ENCODE peak calls at places on chromosomes 11 and 22, in four cellular contexts. A, J, E and U are unnamed samples.

GRCh38 chr11:27401280-27401679 is 38.3 kb upstream of the CCDC34 start:
- DNase-seq in A (no peak), J (no peak), E (no peak), U (no peak)

GRCh38 chr11:45725776-45726606 is 60.6 kb upstream of the CHST1 start:
- DNase-seq in A (no peak), J (no peak), E (no peak), U (no peak)

GRCh38 chr11:134759855-134760254 is 347.8 kb upstream of the B3GAT1 start:
- DNase-seq in A (no peak), J (no peak), E (no peak), U (no peak)

GRCh38 chr22:42994917-42995562 is 19.9 kb downstream of the PACSIN2 start:
- DNase-seq in A (peak), J (peak), E (no peak), U (peak)

GRCh38 chr11:125941606-125942275 is 4.1 kb upstream of the VSIG10L2 start:
- DNase-seq in A (peak), J (peak), E (peak), U (peak)

GRCh38 chr11:17019231-17019630 is 5.0 kb upstream of the PLEKHA7 start:
- DNase-seq in A (no peak), J (no peak), E (no peak), U (no peak)

GRCh38 chr11:117837070-117837776 is 12.7 kb upstream of the FXYD2 start:
- DNase-seq in A (no peak), J (peak), E (no peak), U (no peak)

GRCh38 chr11:24391165-24391564 is 105.7 kb upstream of the LUZP2 start:
- DNase-seq in A (no peak), J (no peak), E (no peak), U (no peak)

GRCh38 chr11:24311974-24312373 is 184.9 kb upstream of the LUZP2 start:
- DNase-seq in A (no peak), J (no peak), E (no peak), U (no peak)

GRCh38 chr11:35485656-35486318 is 39.6 kb downstream of the PAMR1 start:
- DNase-seq in A (peak), J (peak), E (peak), U (peak)

GRCh38 chr11:16881074-16881709 is 133.0 kb downstream of the PLEKHA7 start:
- DNase-seq in A (no peak), J (no peak), E (no peak), U (no peak)

GRCh38 chr11:2860636-2861035 is 24.9 kb downstream of the CDKN1C start:
- DNase-seq in A (peak), J (peak), E (no peak), U (no peak)

GRCh38 chr11:126083829-126084607 is 21.4 kb upstream of the CDON start:
- DNase-seq in A (no peak), J (no peak), E (no peak), U (no peak)

GRCh38 chr11:76724162-76724768 is 53.7 kb upstream of the LRRC32 start:
- DNase-seq in A (no peak), J (no peak), E (no peak), U (no peak)

GRCh38 chr11:129018991-129019390 is 76.3 kb upstream of the TP53AIP1 start:
- DNase-seq in A (no peak), J (peak), E (no peak), U (no peak)

GRCh38 chr11:129021295-129021694 is 78.6 kb upstream of the TP53AIP1 start:
- DNase-seq in A (no peak), J (no peak), E (no peak), U (no peak)

DNA sequence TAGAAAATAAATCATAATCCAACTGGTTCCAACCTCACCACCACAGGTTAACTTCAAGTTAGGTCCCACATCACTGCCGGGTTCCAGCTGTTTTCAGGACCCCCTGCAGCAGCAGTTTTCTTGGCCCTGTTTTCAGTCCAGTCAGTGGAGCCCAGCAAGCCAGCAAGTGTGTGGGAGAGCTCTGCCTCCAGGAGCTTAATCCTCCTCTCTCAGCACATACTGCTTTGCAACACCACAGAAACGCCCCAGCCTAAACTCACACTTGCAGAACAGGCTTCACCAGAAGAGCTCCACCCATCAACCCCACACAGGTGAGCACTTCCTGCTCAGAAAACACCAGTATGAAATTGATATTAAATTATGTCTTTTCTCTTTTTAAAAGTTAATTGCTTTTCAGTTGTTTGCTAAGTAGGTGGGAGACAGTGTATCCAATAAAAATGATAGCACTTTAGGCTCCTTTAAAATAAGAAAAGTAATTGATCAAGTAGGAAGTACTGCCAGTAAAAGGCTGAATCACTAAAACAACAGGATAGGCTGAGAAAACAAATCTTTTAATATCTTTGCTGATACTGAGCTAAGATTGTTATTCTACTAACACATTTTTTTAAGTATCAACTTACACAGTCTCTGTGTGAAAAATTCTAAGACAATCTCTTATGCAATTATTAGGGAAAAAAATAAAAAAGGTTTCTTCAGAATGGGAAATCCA is 81.5 kb upstream of the TP53AIP1 start:
- DNase-seq in A (no peak), J (peak), E (peak), U (no peak)
- TF ChIP-seq POLR2AphosphoS5 in A (no peak), J (peak), E (no peak), U (no peak)

DNA sequence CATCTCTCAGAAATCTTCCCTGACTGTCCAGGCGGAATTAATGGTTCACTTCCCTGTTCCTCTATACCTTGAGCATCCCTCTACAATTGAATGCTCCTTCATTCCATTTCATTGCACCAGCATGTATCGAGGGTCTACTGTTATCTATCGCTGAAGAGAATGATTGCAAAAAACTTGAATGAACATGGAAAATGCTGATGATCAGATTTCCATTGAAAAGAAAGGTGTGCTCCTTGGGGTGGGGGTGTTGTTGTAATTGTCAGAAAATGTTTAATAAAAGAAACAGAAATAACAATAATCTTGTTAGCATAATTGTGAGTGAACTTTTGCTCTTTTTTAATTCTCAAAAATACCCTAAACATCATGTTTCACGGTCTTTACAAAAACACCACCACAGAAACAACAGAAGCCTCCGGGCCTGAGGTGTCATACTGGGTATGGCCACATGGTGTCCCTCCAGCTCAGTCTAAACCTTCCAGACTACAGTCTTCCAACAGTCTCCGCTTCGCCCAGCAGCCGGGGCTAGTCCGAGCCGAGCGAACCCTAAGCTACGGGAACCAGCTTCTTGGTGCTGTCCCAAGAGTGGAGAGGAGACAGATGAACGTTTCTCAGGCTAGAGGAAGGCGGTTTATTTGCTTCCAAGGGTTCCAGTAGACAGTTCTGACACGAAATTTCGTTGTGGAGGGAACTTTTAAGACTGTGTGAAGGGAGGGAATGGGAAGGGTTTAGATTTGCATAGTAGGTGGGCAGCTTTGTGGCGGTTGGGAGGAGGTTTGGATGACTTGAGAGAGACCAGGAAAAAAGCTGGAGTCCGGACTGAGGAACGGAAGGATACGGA is 75.8 kb upstream of the ZBED5 start:
- DNase-seq in A (peak), J (peak), E (peak), U (peak)
- TF ChIP-seq POLR2A in A (no peak), J (no peak), E (no peak), U (no peak)

GRCh38 chr11:112172362-112172994 is 2.8 kb upstream of the BCO2 start:
- DNase-seq in A (no peak), J (no peak), E (no peak), U (no peak)

GRCh38 chr11:112176077-112176476 is 765 bp downstream of the BCO2 start:
- DNase-seq in A (no peak), J (no peak), E (no peak), U (no peak)

GRCh38 chr11:112173152-112173551 is 2.2 kb upstream of the BCO2 start:
- DNase-seq in A (no peak), J (no peak), E (no peak), U (no peak)

GRCh38 chr11:112175596-112175947 is 260 bp downstream of the BCO2 start:
- DNase-seq in A (no peak), J (no peak), E (no peak), U (no peak)

GRCh38 chr11:112174789-112175595 is at the start of gene BCO2:
- DNase-seq in A (peak), J (peak), E (peak), U (peak)
- TF ChIP-seq POLR2AphosphoS5 in A (no peak), J (peak), E (peak), U (no peak)

GRCh38 chr11:78384231-78384630 is 33.4 kb downstream of the GAB2 start:
- DNase-seq in A (no peak), J (no peak), E (no peak), U (no peak)
- TF ChIP-seq POLR2A in A (no peak), J (no peak), E (no peak), U (no peak)

GRCh38 chr11:121595717-121596156 is 143.0 kb upstream of the SORL1-AS1 start:
- DNase-seq in A (no peak), J (no peak), E (no peak), U (no peak)
- TF ChIP-seq POLR2AphosphoS5 in A (no peak), J (peak), E (no peak), U (no peak)

GRCh38 chr22:41022470-41023298 is 69.7 kb upstream of the EP300 start:
- DNase-seq in A (peak), J (peak), E (peak), U (peak)
- TF ChIP-seq POLR2A in A (no peak), J (peak), E (peak), U (no peak)

GRCh38 chr22:45180280-45180679 is 16.6 kb downstream of the NUP50 start:
- DNase-seq in A (no peak), J (no peak), E (no peak), U (no peak)
- TF ChIP-seq POLR2AphosphoS5 in A (no peak), J (no peak), E (no peak), U (no peak)